ENCODE peak calls at places on chromosome 7, in nine cellular contexts. Z is uterus; L is fibroblast of lung; H is thoracic aorta; W is CD8-positive, alpha-beta memory T cell; E is ovary; J is adrenal gland; C is ascending aorta; Y is Karpas-422. A is an unnamed sample.

GRCh38 chr7:18421297-18422004 is 74.1 kb upstream of the HDAC9 start:
- DNase-seq in Z (peak; percentile 30), L (peak; percentile 26), H (no peak), W (no peak), E (no peak), J (no peak), C (no peak), Y (no peak), A (no peak)

GRCh38 chr7:136883046-136883445 is 14.6 kb downstream of the CHRM2 start:
- DNase-seq in Z (no peak), L (peak; percentile 6), H (no peak), W (no peak), E (no peak), J (no peak), C (no peak), Y (no peak), A (no peak)

GRCh38 chr7:107201795-107202450 is 33.1 kb downstream of the HBP1 start:
- DNase-seq in Z (peak; percentile 38), L (peak; percentile 11), H (no peak), W (no peak), E (no peak), J (peak; percentile 31), C (no peak), Y (peak; percentile 83), A (peak; percentile 37)

GRCh38 chr7:76047305-76047810 is 442 bp downstream of the STYXL1 start:
- DNase-seq in Z (no peak), L (no peak), H (no peak), W (no peak), E (no peak), J (no peak), C (no peak), Y (peak; percentile 54), A (no peak)

GRCh38 chr7:159022238-159022993 is 122.3 kb downstream of the VIPR2 start:
- DNase-seq in Z (no peak), L (no peak), H (no peak), W (no peak), E (no peak), J (no peak), C (peak; percentile 52), Y (no peak), A (peak; percentile 49)

GRCh38 chr7:17939670-17940301 is 508 bp downstream of the SNX13 start:
- DNase-seq in Z (peak; percentile 26), L (peak; percentile 35), H (peak; percentile 4), W (peak; percentile 67), E (no peak), J (peak; percentile 74), C (peak; percentile 75), Y (peak; percentile 95), A (peak; percentile 5)

GRCh38 chr7:101594790-101595189 is 34.3 kb downstream of the MYL10 start:
- DNase-seq in Z (no peak), L (no peak), H (no peak), W (no peak), E (no peak), J (no peak), C (peak; percentile 47), Y (peak; percentile 20), A (no peak)

GRCh38 chr7:116706668-116707126 is 34.7 kb downstream of the MET start:
- DNase-seq in Z (no peak), L (peak; percentile 75), H (no peak), W (no peak), E (no peak), J (no peak), C (no peak), Y (no peak), A (peak; percentile 59)

GRCh38 chr7:117211614-117212013 is 111.2 kb downstream of the WNT2 start:
- DNase-seq in Z (no peak), L (no peak), H (no peak), W (no peak), E (no peak), J (no peak), C (no peak), Y (no peak), A (no peak)

GRCh38 chr7:158458096-158458495 is 129.5 kb downstream of the PTPRN2 start:
- DNase-seq in Z (no peak), L (no peak), H (no peak), W (no peak), E (no peak), J (no peak), C (no peak), Y (no peak), A (no peak)

GRCh38 chr7:3078458-3078857 is 34.8 kb upstream of the CARD11 start:
- DNase-seq in Z (no peak), L (no peak), H (no peak), W (no peak), E (no peak), J (no peak), C (no peak), Y (no peak), A (no peak)

GRCh38 chr7:131607291-131608111 is 51.1 kb upstream of the PODXL start:
- DNase-seq in Z (no peak), L (no peak), H (no peak), W (no peak), E (no peak), J (no peak), C (no peak), Y (no peak), A (no peak)

GRCh38 chr7:100077205-100077604 is 4.3 kb downstream of the ZNF3 start:
- DNase-seq in Z (no peak), L (no peak), H (no peak), W (no peak), E (no peak), J (no peak), C (no peak), Y (no peak), A (no peak)

GRCh38 chr7:20320322-20320721 is 10.4 kb upstream of the ITGB8 start:
- DNase-seq in Z (no peak), L (peak; percentile 35), H (no peak), W (no peak), E (no peak), J (no peak), C (no peak), Y (no peak), A (no peak)

GRCh38 chr7:14761506-14762296 is 140.8 kb downstream of the DGKB start:
- DNase-seq in Z (peak; percentile 80), L (peak; percentile 86), H (no peak), W (no peak), E (no peak), J (peak; percentile 24), C (no peak), Y (no peak), A (peak; percentile 90)

GRCh38 chr7:42766810-42767423 is 145.0 kb downstream of the C7orf25 start:
- DNase-seq in Z (no peak), L (no peak), H (no peak), W (no peak), E (no peak), J (no peak), C (no peak), Y (no peak), A (no peak)

GRCh38 chr7:22667562-22668239 is 59.3 kb upstream of the IL6 start:
- DNase-seq in Z (no peak), L (peak; percentile 87), H (no peak), W (no peak), E (no peak), J (no peak), C (no peak), Y (no peak), A (peak; percentile 66)

GRCh38 chr7:127809285-127809702 is 157.3 kb downstream of the SND1 start:
- DNase-seq in Z (no peak), L (peak; percentile 78), H (no peak), W (no peak), E (no peak), J (peak; percentile 69), C (no peak), Y (peak; percentile 96), A (peak; percentile 67)

GRCh38 chr7:140214075-140214684 is 37.4 kb upstream of the KDM7A start:
- DNase-seq in Z (no peak), L (peak; percentile 80), H (no peak), W (no peak), E (no peak), J (no peak), C (no peak), Y (no peak), A (no peak)
- H3K27ac ChIP-seq in Z (no peak overlapping the region), L (no peak overlapping the region), H (no peak overlapping the region), W (no peak overlapping the region), E (no peak overlapping the region), J (no peak overlapping the region), C (no peak overlapping the region), Y (no peak overlapping the region), A (no peak overlapping the region)

DNA sequence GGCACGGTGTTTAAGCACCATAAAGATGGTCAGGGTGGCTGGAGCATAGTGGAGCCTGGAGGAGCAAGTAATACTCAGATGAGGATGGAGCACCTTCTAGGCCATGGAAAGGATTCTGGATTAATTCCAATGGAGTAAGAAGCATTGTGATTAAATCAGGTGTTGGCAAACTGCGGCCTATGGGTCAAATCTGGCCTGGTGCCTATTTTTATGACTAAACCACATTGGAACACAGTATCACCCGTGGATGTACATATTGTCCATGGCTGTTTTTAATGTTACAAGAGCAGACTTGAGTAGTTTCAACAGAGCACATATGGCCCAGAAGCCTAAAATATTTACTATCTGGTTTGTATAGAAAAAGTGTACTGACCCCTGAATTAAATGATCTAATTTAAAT is 49.9 kb upstream of the TMEM248 start:
- DNase-seq in Z (no peak), L (no peak), H (no peak), W (no peak), E (no peak), J (no peak), C (no peak), Y (no peak), A (no peak)
- H3K4me3 ChIP-seq in Z (no peak overlapping the region), L (no peak overlapping the region), H (no peak overlapping the region), W (no peak overlapping the region), E (no peak overlapping the region), J (no peak overlapping the region), C (no peak overlapping the region), Y (no peak overlapping the region), A (no peak overlapping the region)

GRCh38 chr7:84043661-84044191 is 150.9 kb downstream of the SEMA3A start:
- DNase-seq in Z (no peak), L (no peak), H (no peak), W (no peak), E (no peak), J (no peak), C (no peak), Y (no peak), A (no peak)

GRCh38 chr7:84047085-84047484 is 147.5 kb downstream of the SEMA3A start:
- DNase-seq in Z (no peak), L (no peak), H (no peak), W (no peak), E (no peak), J (no peak), C (no peak), Y (no peak), A (no peak)

GRCh38 chr7:84042110-84042539 is 152.5 kb downstream of the SEMA3A start:
- DNase-seq in Z (no peak), L (peak; percentile 95), H (no peak), W (no peak), E (no peak), J (no peak), C (no peak), Y (no peak), A (peak; percentile 61)

GRCh38 chr7:84041649-84042048 is 152.9 kb downstream of the SEMA3A start:
- DNase-seq in Z (no peak), L (no peak), H (no peak), W (no peak), E (no peak), J (no peak), C (no peak), Y (no peak), A (no peak)

GRCh38 chr7:84044834-84045233 is 149.8 kb downstream of the SEMA3A start:
- DNase-seq in Z (no peak), L (no peak), H (no peak), W (no peak), E (no peak), J (no peak), C (no peak), Y (no peak), A (no peak)
- H3K27me3 ChIP-seq in Z (no peaks in the 10 kb centered on the region), L (no peaks in the 10 kb centered on the region), H (no peaks in the 10 kb centered on the region), W (no peaks in the 10 kb centered on the region), E (no peaks in the 10 kb centered on the region), J (no peaks in the 10 kb centered on the region), C (no peaks in the 10 kb centered on the region), Y (no peaks in the 10 kb centered on the region), A (no peaks in the 10 kb centered on the region)

GRCh38 chr7:48594349-48594748 is 330.0 kb upstream of the CDC14C start:
- DNase-seq in Z (no peak), L (no peak), H (no peak), W (no peak), E (no peak), J (no peak), C (no peak), Y (no peak), A (no peak)
- H3K27ac ChIP-seq in Z (no peak overlapping the region), L (no peak overlapping the region), H (no peak overlapping the region), W (no peak overlapping the region), E (no peak overlapping the region), J (no peak overlapping the region), C (no peak overlapping the region), Y (no peak overlapping the region), A (no peak overlapping the region)